ENCODE peak calls at places on chromosomes 7 and 10, in four cellular contexts. K, N, X and E are unnamed samples.
A peak's percentile ranks its signal among the peaks of the same experiment; 100 is the strongest.

GRCh38 chr10:91883549-91884542 is 25.4 kb downstream of the FGFBP3 start:
- DNase-seq in K (peak; percentile 41), N (no peak), X (no peak), E (no peak)

GRCh38 chr7:3176112-3176836 is 124.8 kb upstream of the SDK1 start:
- DNase-seq in N (no peak), X (no peak), K (no peak), E (no peak)

GRCh38 chr10:124025638-124026336 is 67.6 kb downstream of the CHST15 start:
- DNase-seq in N (peak; percentile 38), K (no peak), X (peak; percentile 10), E (peak; percentile 15)

GRCh38 chr7:140003913-140004382 is 58.8 kb downstream of the PARP12 start:
- DNase-seq in N (peak; percentile 63), X (peak; percentile 84), K (peak; percentile 75), E (peak; percentile 47)

GRCh38 chr7:24701232-24701898 is 55.9 kb downstream of the GSDME start:
- DNase-seq in N (no peak), K (peak; percentile 96), X (no peak), E (no peak)

GRCh38 chr7:133633055-133633454 is 380.2 kb downstream of the EXOC4 start:
- DNase-seq in K (peak; percentile 67), X (no peak), N (no peak), E (no peak)

GRCh38 chr7:2247141-2247985 is 5.3 kb downstream of the NUDT1 start:
- DNase-seq in N (no peak), K (no peak), X (peak; percentile 70), E (no peak)

GRCh38 chr10:102675151-102675886 is 31.0 kb downstream of the TRIM8 start:
- DNase-seq in K (no peak), X (no peak), N (no peak), E (no peak)

GRCh38 chr10:103241262-103242011 is 4.2 kb upstream of the RPEL1 start:
- DNase-seq in X (no peak), K (peak; percentile 50), N (peak; percentile 98), E (peak; percentile 86)

GRCh38 chr10:13037832-13038231 is 36.3 kb upstream of the CCDC3 start:
- DNase-seq in N (no peak), K (no peak), X (no peak), E (no peak)

GRCh38 chr10:6046458-6047325 is 15.5 kb downstream of the IL2RA start:
- DNase-seq in N (no peak), K (no peak), X (no peak), E (no peak)

GRCh38 chr7:136391371-136391770 is 414.2 kb upstream of the MTPN start:
- DNase-seq in X (no peak), K (no peak), N (no peak), E (no peak)

GRCh38 chr7:37342665-37343471 is 105.8 kb downstream of the ELMO1 start:
- DNase-seq in N (no peak), X (no peak), K (no peak), E (no peak)

GRCh38 chr7:93715234-93715633 is 140.7 kb upstream of the CALCR start:
- DNase-seq in K (peak; percentile 39), N (peak; percentile 74), X (peak; percentile 32), E (peak; percentile 28)

GRCh38 chr7:43648725-43649406 is 66.0 kb downstream of the STK17A start:
- DNase-seq in X (no peak), K (peak; percentile 85), N (no peak), E (no peak)

GRCh38 chr7:47336178-47337020 is 245.5 kb downstream of the TNS3 start:
- DNase-seq in N (no peak), X (no peak), K (peak; percentile 81), E (no peak)

GRCh38 chr7:98993024-98993897 is 114.9 kb downstream of the TRRAP start:
- DNase-seq in N (no peak), X (peak; percentile 37), K (no peak), E (no peak)

GRCh38 chr10:124239666-124240065 is 146.3 kb upstream of the CHST15 start:
- DNase-seq in K (no peak), N (no peak), X (no peak), E (no peak)

GRCh38 chr7:106178593-106179134 is 66.6 kb upstream of the SYPL1 start:
- DNase-seq in X (no peak), N (peak; percentile 64), K (peak; percentile 57), E (peak; percentile 16)

GRCh38 chr7:41007351-41007751 is 695.5 kb downstream of the INHBA start:
- DNase-seq in K (no peak), X (no peak), N (no peak), E (no peak)

GRCh38 chr10:49061667-49062066 is 53.7 kb downstream of the VSTM4 start:
- DNase-seq in X (no peak), K (no peak), N (no peak), E (no peak)

GRCh38 chr10:117550599-117551321 is 8.2 kb downstream of the EMX2 start:
- DNase-seq in X (no peak), K (no peak), N (no peak), E (no peak)

GRCh38 chr10:88941026-88941425 is 11.5 kb downstream of the ACTA2 start:
- DNase-seq in K (no peak), X (no peak), N (no peak), E (no peak)

GRCh38 chr10:130611239-130611638 is 475.0 kb downstream of the GLRX3 start:
- DNase-seq in X (no peak), N (no peak), K (no peak), E (no peak)

GRCh38 chr10:11424456-11425287 is 186.8 kb downstream of the USP6NL start:
- DNase-seq in X (peak; percentile 79), N (peak; percentile 54), K (peak; percentile 36), E (peak; percentile 41)

GRCh38 chr7:70829221-70830059 is 302.5 kb upstream of the GALNT17 start:
- DNase-seq in X (peak; percentile 73), N (peak; percentile 47), K (peak; percentile 56), E (peak; percentile 2)

GRCh38 chr7:139439375-139439774 is 44.1 kb downstream of the KLRG2 start:
- DNase-seq in K (no peak), X (no peak), N (no peak), E (no peak)

GRCh38 chr7:7857143-7857583 is 111.4 kb upstream of the GLCCI1 start:
- DNase-seq in N (no peak), K (no peak), X (no peak), E (no peak)

GRCh38 chr10:30602747-30603146 is 26.8 kb downstream of the LYZL2 start:
- DNase-seq in K (no peak), X (no peak), N (no peak), E (no peak)

GRCh38 chr7:37557810-37558209 is 109.1 kb upstream of the ELMO1 start:
- DNase-seq in N (no peak), K (no peak), X (no peak), E (no peak)

GRCh38 chr7:7694542-7694941 is 23.9 kb downstream of the RPA3 start:
- DNase-seq in K (no peak), X (no peak), N (no peak), E (no peak)

GRCh38 chr10:49744091-49744685 is 17.9 kb downstream of the OGDHL start:
- DNase-seq in K (no peak), X (no peak), N (no peak), E (no peak)

GRCh38 chr7:4960363-4960762 is 1.4 kb upstream of the MMD2 start:
- DNase-seq in X (no peak), K (no peak), N (no peak), E (no peak)

GRCh38 chr7:4959356-4959755 is 369 bp upstream of the MMD2 start:
- DNase-seq in K (no peak), N (no peak), X (no peak), E (no peak)

GRCh38 chr7:4957847-4958476 is 1.0 kb downstream of the MMD2 start:
- DNase-seq in N (no peak), K (no peak), X (no peak), E (no peak)

GRCh38 chr7:4958477-4959301 is at the start of gene MMD2:
- DNase-seq in N (no peak), K (no peak), X (no peak), E (no peak)

DNA sequence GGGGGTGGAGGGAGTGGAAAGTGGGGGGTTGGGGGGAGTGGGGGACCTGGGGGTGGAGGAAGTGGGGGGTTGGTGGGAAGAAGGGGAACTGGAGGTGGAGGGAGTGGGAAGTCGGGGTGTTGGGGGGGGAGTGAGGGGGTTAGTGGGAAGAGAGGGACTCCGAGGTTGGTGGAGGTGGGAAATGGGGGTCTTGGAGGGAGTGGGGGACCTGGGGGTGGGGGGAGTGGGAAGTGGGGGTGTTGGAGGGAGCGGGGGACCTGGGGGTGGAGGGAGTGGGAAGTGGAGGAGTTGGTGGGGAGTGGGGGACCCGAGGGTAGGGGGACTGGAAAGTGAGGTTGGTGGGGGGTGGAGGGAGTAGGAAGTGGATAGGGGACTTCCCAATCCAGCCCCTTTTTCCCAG is 894 bp upstream of the MMD2 start:
- DNase-seq in K (no peak), X (no peak), N (no peak), E (no peak)
- TF ChIP-seq RAD21 in K (no peak), X (no peak), N (no peak), E (no peak)

GRCh38 chr10:33254556-33255160 is 79.8 kb downstream of the NRP1 start:
- DNase-seq in N (no peak), K (no peak), X (no peak), E (no peak)

GRCh38 chr10:33253411-33253810 is 81.1 kb downstream of the NRP1 start:
- DNase-seq in X (no peak), K (no peak), N (no peak), E (no peak)

GRCh38 chr10:33252324-33252723 is 82.1 kb downstream of the NRP1 start:
- DNase-seq in X (no peak), K (no peak), N (no peak), E (no peak)

GRCh38 chr10:33249659-33250058 is 84.8 kb downstream of the NRP1 start:
- DNase-seq in K (no peak), X (no peak), N (no peak), E (no peak)

DNA sequence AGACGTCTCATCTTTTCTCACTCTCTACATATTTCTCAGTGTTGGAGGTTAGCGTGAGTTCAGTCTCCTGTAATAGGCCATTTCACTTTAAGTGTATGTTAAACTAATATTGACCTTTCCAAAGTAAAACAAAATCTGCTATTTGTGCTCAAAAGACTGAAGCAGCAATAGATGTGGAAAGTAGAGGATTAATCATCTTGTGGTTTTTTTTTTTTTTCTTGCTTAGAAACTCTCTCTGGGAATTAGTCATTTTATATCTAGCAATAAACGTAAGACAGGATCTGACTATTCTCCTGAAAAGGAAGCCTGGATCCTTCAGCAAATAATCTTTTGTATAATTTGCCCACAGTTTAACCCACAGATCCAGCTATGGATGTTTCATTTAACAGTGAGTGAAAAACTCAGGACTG is 81.7 kb downstream of the NRP1 start:
- DNase-seq in K (peak; percentile 89), X (no peak), N (peak; percentile 66), E (no peak)
- TF ChIP-seq RAD21 in K (no peak), X (no peak), N (peak; percentile 31), E (no peak)

DNA sequence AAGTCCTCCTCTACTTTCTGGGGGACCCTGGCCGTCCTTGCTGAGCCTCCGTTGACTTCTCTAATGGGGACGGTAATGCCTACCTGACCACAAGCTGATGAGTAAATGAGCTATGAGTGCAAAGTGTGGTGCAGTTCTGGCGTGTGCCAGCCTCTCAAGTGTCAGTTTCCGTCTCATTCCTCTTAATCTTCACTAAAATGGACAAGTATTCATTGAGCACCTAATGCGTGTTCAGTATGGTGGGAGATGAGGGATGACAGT is 623 bp upstream of the HERPUD2 start:
- DNase-seq in X (no peak), N (peak; percentile 9), K (no peak), E (no peak)
- TF ChIP-seq RAD21 in X (no peak), N (no peak), K (no peak), E (no peak)

DNA sequence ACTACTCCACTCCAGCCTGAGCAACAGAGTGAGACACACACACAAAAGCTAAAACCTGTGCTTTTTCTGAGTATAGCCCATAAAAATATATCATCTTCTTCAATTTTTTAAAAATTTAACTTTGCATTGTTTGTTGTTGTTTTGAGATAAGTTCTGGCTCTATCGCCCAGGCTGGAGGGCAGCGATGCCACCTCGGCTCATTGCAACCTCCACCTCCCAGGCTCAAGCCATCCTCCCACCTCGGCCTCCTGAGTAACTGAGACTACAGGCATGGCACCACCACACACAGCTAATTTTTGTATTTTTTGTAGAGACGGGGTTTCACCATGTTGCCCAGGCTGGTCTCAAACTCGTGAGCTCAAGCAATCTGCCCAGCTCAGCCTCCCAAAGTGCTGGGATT is 14.3 kb upstream of the TLX1 start:
- DNase-seq in K (no peak), X (no peak), N (no peak), E (no peak)
- TF ChIP-seq RAD21 in K (no peak), X (no peak), N (no peak), E (no peak)